ENCODE peak calls at places on chromosomes 13 and 19, in nine cellular contexts. W, X, B, H, C, O, J, Z and F are unnamed samples.

GRCh38 chr19:40691421-40692211 is 1.2 kb upstream of the NUMBL start:
- DNase-seq in O (no peak), C (no peak), X (no peak), B (no peak), W (no peak), Z (no peak), H (no peak), J (peak; percentile 13), F (no peak)

GRCh38 chr13:74978596-74978995 is 503.4 kb downstream of the TBC1D4 start:
- DNase-seq in X (no peak), J (no peak), Z (no peak), C (no peak), H (no peak), O (no peak), W (peak; percentile 26), B (no peak), F (no peak)

GRCh38 chr13:32073180-32073864 is 41.7 kb downstream of the FRY start:
- DNase-seq in J (no peak), C (no peak), B (no peak), H (no peak), O (no peak), Z (no peak), W (no peak), X (no peak), F (no peak)

GRCh38 chr19:7263521-7263920 is 30.7 kb downstream of the INSR start:
- DNase-seq in H (no peak), O (no peak), C (no peak), B (no peak), X (no peak), W (peak; percentile 11), J (no peak), Z (no peak), F (no peak)

GRCh38 chr13:97743946-97744345 is 209.5 kb upstream of the IPO5 start:
- DNase-seq in B (no peak), C (no peak), Z (no peak), J (no peak), X (peak; percentile 27), W (no peak), O (no peak), H (no peak), F (no peak)

GRCh38 chr19:1382250-1382649 is 1.5 kb upstream of the NDUFS7 start:
- DNase-seq in J (no peak), B (no peak), X (no peak), H (no peak), C (no peak), W (no peak), O (no peak), Z (no peak), F (no peak)

GRCh38 chr13:43058318-43058674 is 34.9 kb downstream of the DNAJC15 start:
- DNase-seq in X (peak; percentile 82), Z (peak; percentile 49), W (no peak), J (no peak), H (no peak), O (no peak), C (no peak), B (peak; percentile 95), F (peak; percentile 60)

GRCh38 chr13:98089826-98090225 is 53.1 kb upstream of the FARP1 start:
- DNase-seq in Z (no peak), B (peak; percentile 20), O (no peak), H (no peak), W (no peak), X (no peak), J (no peak), C (no peak), F (no peak)

GRCh38 chr19:41412953-41413352 is 14.2 kb downstream of the B3GNT8 start:
- DNase-seq in W (no peak), Z (no peak), X (no peak), J (no peak), H (no peak), B (no peak), C (no peak), O (no peak), F (no peak)

GRCh38 chr13:29520671-29521070 is 74.8 kb downstream of the SLC7A1 start:
- DNase-seq in Z (peak; percentile 65), O (no peak), H (no peak), X (peak; percentile 75), J (no peak), B (peak; percentile 73), W (no peak), C (no peak), F (peak; percentile 55)

GRCh38 chr13:113813749-113814434 is 50.0 kb downstream of the GAS6 start:
- DNase-seq in W (no peak), H (no peak), O (no peak), J (no peak), Z (no peak), C (no peak), X (no peak), B (no peak), F (no peak)

GRCh38 chr13:90443268-90443667 is 904.2 kb upstream of the MIR17HG start:
- DNase-seq in H (no peak), B (no peak), W (no peak), C (no peak), J (no peak), O (no peak), Z (no peak), X (no peak), F (no peak)

GRCh38 chr19:53927745-53928144 is 18.7 kb downstream of the CACNG7 start:
- DNase-seq in W (no peak), B (peak; percentile 48), H (no peak), C (peak; percentile 35), Z (peak; percentile 55), O (no peak), X (peak; percentile 27), J (peak; percentile 29), F (no peak)